ENCODE peak calls at places on chromosomes 13 and 19, in six cellular contexts. One of them, this sample, is unnamed. For H3K4me1 and H3K9me3, the result is how much of the 10 kb centered on the place peaks cover.

GRCh38 chr13:30618186-30618937 is 642 bp downstream of the USPL1 start:
- DNase-seq in A549: no peak
- DNase-seq in thyroid gland: peak
- DNase-seq in stomach: peak
- DNase-seq in transverse colon: peak
- DNase-seq in heart left ventricle: peak
- DNase-seq in this sample: peak

GRCh38 chr13:91817250-91817649 is 418.8 kb downstream of the GPC5 start:
- DNase-seq in A549: no peak
- DNase-seq in thyroid gland: no peak
- DNase-seq in stomach: no peak
- DNase-seq in transverse colon: no peak
- DNase-seq in heart left ventricle: no peak
- DNase-seq in this sample: no peak

GRCh38 chr19:18895828-18896341 is at the start of gene CERS1:
- DNase-seq in A549: peak
- DNase-seq in thyroid gland: no peak
- DNase-seq in stomach: no peak
- DNase-seq in transverse colon: no peak
- DNase-seq in heart left ventricle: peak
- DNase-seq in this sample: no peak

GRCh38 chr13:102580552-102581169 is 16.1 kb upstream of the TPP2 start:
- DNase-seq in A549: no peak
- DNase-seq in thyroid gland: no peak
- DNase-seq in stomach: no peak
- DNase-seq in transverse colon: no peak
- DNase-seq in heart left ventricle: no peak
- DNase-seq in this sample: no peak

GRCh38 chr13:73195091-73195490 is 136.3 kb downstream of the KLF5 start:
- DNase-seq in A549: no peak
- DNase-seq in thyroid gland: no peak
- DNase-seq in stomach: no peak
- DNase-seq in transverse colon: no peak
- DNase-seq in heart left ventricle: no peak
- DNase-seq in this sample: no peak

GRCh38 chr19:49180659-49181058 is 23.1 kb downstream of the TRPM4 start:
- DNase-seq in A549: no peak
- DNase-seq in thyroid gland: no peak
- DNase-seq in stomach: no peak
- DNase-seq in transverse colon: no peak
- DNase-seq in heart left ventricle: no peak
- DNase-seq in this sample: no peak

GRCh38 chr13:31920301-31920818 is 111.2 kb upstream of the FRY start:
- DNase-seq in A549: no peak
- DNase-seq in thyroid gland: no peak
- DNase-seq in stomach: no peak
- DNase-seq in transverse colon: no peak
- DNase-seq in heart left ventricle: no peak
- DNase-seq in this sample: no peak

GRCh38 chr19:16626796-16627193 is 1.2 kb downstream of the MED26 start:
- DNase-seq in A549: no peak
- DNase-seq in thyroid gland: no peak
- DNase-seq in stomach: no peak
- DNase-seq in transverse colon: no peak
- DNase-seq in heart left ventricle: no peak
- DNase-seq in this sample: no peak

GRCh38 chr13:86020350-86021002 is 221.3 kb upstream of the SLITRK6 start:
- DNase-seq in A549: no peak
- DNase-seq in thyroid gland: no peak
- DNase-seq in stomach: no peak
- DNase-seq in transverse colon: no peak
- DNase-seq in heart left ventricle: no peak
- DNase-seq in this sample: no peak

GRCh38 chr19:7366701-7367420 is 18.1 kb downstream of the ARHGEF18 start:
- DNase-seq in A549: peak
- DNase-seq in thyroid gland: no peak
- DNase-seq in stomach: no peak
- DNase-seq in transverse colon: no peak
- DNase-seq in heart left ventricle: no peak
- DNase-seq in this sample: no peak

GRCh38 chr13:50365683-50366391 is 350.6 kb downstream of the KCNRG start:
- DNase-seq in A549: no peak
- DNase-seq in thyroid gland: peak
- DNase-seq in stomach: no peak
- DNase-seq in transverse colon: peak
- DNase-seq in heart left ventricle: no peak
- DNase-seq in this sample: no peak

GRCh38 chr19:33132021-33132420 is at the start of gene WDR88:
- DNase-seq in A549: no peak
- DNase-seq in thyroid gland: no peak
- DNase-seq in stomach: no peak
- DNase-seq in transverse colon: no peak
- DNase-seq in heart left ventricle: no peak
- DNase-seq in this sample: no peak

GRCh38 chr13:49023441-49023840 is 47.7 kb downstream of the FNDC3A start:
- DNase-seq in A549: no peak
- DNase-seq in thyroid gland: no peak
- DNase-seq in stomach: no peak
- DNase-seq in transverse colon: no peak
- DNase-seq in heart left ventricle: no peak
- DNase-seq in this sample: no peak

GRCh38 chr13:30928971-30929370 is 3.5 kb upstream of the TEX26 start:
- DNase-seq in A549: no peak
- DNase-seq in thyroid gland: no peak
- DNase-seq in stomach: no peak
- DNase-seq in transverse colon: no peak
- DNase-seq in heart left ventricle: no peak
- DNase-seq in this sample: no peak

GRCh38 chr13:59680429-59681024 is 483.2 kb downstream of the DIAPH3 start:
- DNase-seq in A549: no peak
- DNase-seq in thyroid gland: no peak
- DNase-seq in stomach: no peak
- DNase-seq in transverse colon: no peak
- DNase-seq in heart left ventricle: no peak
- DNase-seq in this sample: no peak

GRCh38 chr19:8335343-8336071 is 7.6 kb downstream of the KANK3 start:
- DNase-seq in A549: peak
- DNase-seq in thyroid gland: no peak
- DNase-seq in stomach: no peak
- DNase-seq in transverse colon: peak
- DNase-seq in heart left ventricle: no peak
- DNase-seq in this sample: no peak

GRCh38 chr13:38366954-38367645 is 17.4 kb downstream of the UFM1 start:
- DNase-seq in A549: no peak
- DNase-seq in thyroid gland: no peak
- DNase-seq in stomach: no peak
- DNase-seq in transverse colon: no peak
- DNase-seq in heart left ventricle: no peak
- DNase-seq in this sample: no peak

GRCh38 chr13:61768175-61768574 is 352.5 kb upstream of the PCDH20 start:
- DNase-seq in A549: no peak
- DNase-seq in thyroid gland: no peak
- DNase-seq in stomach: no peak
- DNase-seq in transverse colon: no peak
- DNase-seq in heart left ventricle: no peak
- DNase-seq in this sample: no peak

GRCh38 chr19:4800591-4801081 is 9.1 kb downstream of the FEM1A start:
- DNase-seq in A549: no peak
- DNase-seq in thyroid gland: no peak
- DNase-seq in stomach: peak
- DNase-seq in transverse colon: no peak
- DNase-seq in heart left ventricle: peak
- DNase-seq in this sample: no peak

GRCh38 chr13:96816261-96816660 is 178.0 kb downstream of the OXGR1 start:
- DNase-seq in A549: no peak
- DNase-seq in thyroid gland: no peak
- DNase-seq in stomach: no peak
- DNase-seq in transverse colon: no peak
- DNase-seq in heart left ventricle: no peak
- DNase-seq in this sample: no peak

GRCh38 chr19:47436712-47437401 is 17.5 kb upstream of the MEIS3 start:
- DNase-seq in A549: peak
- DNase-seq in thyroid gland: peak
- DNase-seq in stomach: peak
- DNase-seq in transverse colon: peak
- DNase-seq in heart left ventricle: peak
- DNase-seq in this sample: peak

DNA sequence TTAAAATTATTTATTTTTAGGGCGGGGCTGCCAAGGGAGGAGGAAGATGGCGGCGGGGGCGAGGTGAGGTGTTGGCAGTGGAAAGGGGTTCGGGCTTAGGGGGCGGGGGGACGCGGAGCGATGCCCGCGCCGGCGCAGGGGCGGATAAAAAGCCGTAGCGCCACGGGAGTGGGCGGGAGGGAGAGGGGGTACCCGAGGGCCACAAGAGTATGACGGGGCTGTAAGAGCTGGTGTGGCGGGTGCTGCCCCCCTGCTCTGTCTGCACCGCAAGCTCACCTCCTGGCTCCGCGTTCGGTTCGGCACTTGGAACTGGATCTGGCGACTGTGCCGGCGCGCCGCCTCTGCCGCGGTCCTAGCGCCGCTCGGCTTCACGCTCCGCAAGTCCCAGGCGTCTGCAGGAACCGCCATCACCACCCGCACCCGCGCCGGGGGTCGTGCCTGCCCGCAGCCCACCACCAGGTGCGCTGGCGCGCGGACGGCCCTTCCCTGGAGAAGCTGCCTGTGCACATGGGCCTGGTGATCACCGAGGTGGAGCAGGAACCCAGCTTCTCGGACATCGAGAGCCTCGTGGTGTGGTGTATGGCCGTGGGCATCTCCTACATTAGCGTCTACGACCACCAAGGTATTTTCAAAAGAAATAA is 265.2 kb upstream of the SGCG start:
- DNase-seq in A549: peak
- DNase-seq in thyroid gland: peak
- DNase-seq in stomach: peak
- DNase-seq in transverse colon: peak
- DNase-seq in heart left ventricle: peak
- DNase-seq in this sample: peak
- TF ChIP-seq POLR2A in A549: no peak
- TF ChIP-seq POLR2A in thyroid gland: peak
- TF ChIP-seq POLR2A in stomach: no peak
- TF ChIP-seq POLR2A in transverse colon: no peak
- TF ChIP-seq POLR2A in heart left ventricle: no peak
- TF ChIP-seq POLR2A in this sample: no peak

GRCh38 chr19:13057147-13057572 is 45.5 kb downstream of the LYL1 start:
- DNase-seq in A549: no peak
- DNase-seq in thyroid gland: peak
- DNase-seq in stomach: peak
- DNase-seq in transverse colon: no peak
- DNase-seq in heart left ventricle: no peak
- DNase-seq in this sample: no peak

GRCh38 chr19:13060964-13061927 is 41.4 kb downstream of the LYL1 start:
- DNase-seq in A549: peak
- DNase-seq in thyroid gland: peak
- DNase-seq in stomach: peak
- DNase-seq in transverse colon: peak
- DNase-seq in heart left ventricle: peak
- DNase-seq in this sample: peak

GRCh38 chr19:13057744-13058143 is 44.9 kb downstream of the LYL1 start:
- DNase-seq in A549: no peak
- DNase-seq in thyroid gland: no peak
- DNase-seq in stomach: no peak
- DNase-seq in transverse colon: no peak
- DNase-seq in heart left ventricle: no peak
- DNase-seq in this sample: no peak

GRCh38 chr19:13060233-13060963 is 42.3 kb downstream of the LYL1 start:
- DNase-seq in A549: no peak
- DNase-seq in thyroid gland: peak
- DNase-seq in stomach: no peak
- DNase-seq in transverse colon: peak
- DNase-seq in heart left ventricle: peak
- DNase-seq in this sample: peak

GRCh38 chr19:13058951-13059660 is 43.6 kb downstream of the LYL1 start:
- DNase-seq in A549: no peak
- DNase-seq in thyroid gland: peak
- DNase-seq in stomach: no peak
- DNase-seq in transverse colon: no peak
- DNase-seq in heart left ventricle: no peak
- DNase-seq in this sample: no peak
- H3K4me1 ChIP-seq in A549: under half
- H3K4me1 ChIP-seq in thyroid gland: half or more
- H3K4me1 ChIP-seq in stomach: half or more
- H3K4me1 ChIP-seq in transverse colon: half or more
- H3K4me1 ChIP-seq in heart left ventricle: half or more
- H3K4me1 ChIP-seq in this sample: half or more

GRCh38 chr19:52613299-52613906 is 24.8 kb downstream of the ZNF83 start:
- DNase-seq in A549: no peak
- DNase-seq in thyroid gland: no peak
- DNase-seq in stomach: no peak
- DNase-seq in transverse colon: no peak
- DNase-seq in heart left ventricle: no peak
- DNase-seq in this sample: no peak
- H3K9me3 ChIP-seq in A549: half or more
- H3K9me3 ChIP-seq in thyroid gland: under half
- H3K9me3 ChIP-seq in stomach: under half
- H3K9me3 ChIP-seq in transverse colon: half or more
- H3K9me3 ChIP-seq in heart left ventricle: under half
- H3K9me3 ChIP-seq in this sample: under half

GRCh38 chr19:15282311-15282705 is 50.0 kb downstream of the BRD4 start:
- DNase-seq in A549: no peak
- DNase-seq in thyroid gland: no peak
- DNase-seq in stomach: no peak
- DNase-seq in transverse colon: no peak
- DNase-seq in heart left ventricle: no peak
- DNase-seq in this sample: no peak
- TF ChIP-seq POLR2A in A549: no peak
- TF ChIP-seq POLR2A in thyroid gland: no peak
- TF ChIP-seq POLR2A in stomach: no peak
- TF ChIP-seq POLR2A in transverse colon: no peak
- TF ChIP-seq POLR2A in heart left ventricle: no peak
- TF ChIP-seq POLR2A in this sample: no peak

DNA sequence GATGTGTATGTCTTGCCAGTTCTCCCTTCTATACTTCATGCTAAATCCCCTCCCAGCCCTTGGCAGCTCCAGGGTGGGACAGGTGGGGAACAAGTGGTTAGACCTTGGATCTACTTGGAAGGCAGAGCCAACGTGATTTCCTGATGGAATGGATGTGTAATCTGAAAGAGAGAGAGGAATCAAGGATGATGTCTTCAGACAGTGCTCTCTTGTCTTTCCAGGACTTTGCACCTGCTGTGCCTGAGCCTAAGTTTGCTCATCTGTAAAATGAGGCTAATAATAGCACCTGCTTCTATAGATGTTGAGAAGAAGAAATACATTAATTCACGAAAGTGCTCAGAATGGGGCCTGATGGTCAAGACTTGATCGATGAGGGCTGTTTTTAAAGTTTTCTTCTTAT is 7.0 kb upstream of the EGLN2 start:
- DNase-seq in A549: no peak
- DNase-seq in thyroid gland: no peak
- DNase-seq in stomach: no peak
- DNase-seq in transverse colon: no peak
- DNase-seq in heart left ventricle: no peak
- DNase-seq in this sample: no peak
- H3K4me1 ChIP-seq in A549: under half
- H3K4me1 ChIP-seq in thyroid gland: under half
- H3K4me1 ChIP-seq in stomach: under half
- H3K4me1 ChIP-seq in transverse colon: under half
- H3K4me1 ChIP-seq in heart left ventricle: under half
- H3K4me1 ChIP-seq in this sample: under half

This sample was measured in ovary.